ENCODE peak calls at places on chromosomes 3 and 15, in five cellular contexts. X is naive thymus-derived CD4-positive, alpha-beta T cell; C is aorta; Q is breast epithelium; G is effector memory CD4-positive, alpha-beta T cell. Z is an unnamed sample.

GRCh38 chr3:106251160-106251892 is 382.5 kb upstream of the CBLB start:
- DNase-seq in C (no peak), Q (no peak), X (no peak), G (no peak), Z (no peak)

GRCh38 chr3:113110263-113110662 is 101.1 kb upstream of the BOC start:
- DNase-seq in G (no peak), Q (no peak), C (no peak), X (no peak), Z (no peak)

GRCh38 chr3:58175098-58175428 is 35.7 kb downstream of the DNASE1L3 start:
- DNase-seq in G (no peak), Q (no peak), X (no peak), C (no peak), Z (no peak)

GRCh38 chr3:31980530-31981205 is 394 bp downstream of the OSBPL10 start:
- DNase-seq in X (peak; percentile 8), G (no peak), Q (peak; percentile 52), C (peak; percentile 66), Z (peak; percentile 92)

GRCh38 chr3:42097166-42097946 is 6.2 kb downstream of the TRAK1 start:
- DNase-seq in G (no peak), X (no peak), Q (no peak), C (no peak), Z (no peak)

GRCh38 chr15:54519577-54519976 is 541.3 kb downstream of the UNC13C start:
- DNase-seq in G (no peak), X (no peak), Q (no peak), C (no peak), Z (no peak)

GRCh38 chr15:85412956-85413854 is 32.8 kb downstream of the AKAP13 start:
- DNase-seq in G (peak; percentile 64), C (peak; percentile 70), Q (peak; percentile 31), X (peak; percentile 21), Z (peak; percentile 67)

GRCh38 chr3:174540081-174540480 is 319.1 kb upstream of the NAALADL2 start:
- DNase-seq in Q (no peak), C (no peak), X (no peak), G (no peak), Z (peak; percentile 82)

GRCh38 chr15:98658831-98659699 is 10.7 kb downstream of the IGF1R start:
- DNase-seq in Q (no peak), C (no peak), G (no peak), X (no peak), Z (peak; percentile 57)

GRCh38 chr3:155744626-155745324 is at the start of gene PLCH1:
- DNase-seq in C (peak; percentile 78), X (peak; percentile 17), Q (peak; percentile 42), G (peak; percentile 19), Z (peak; percentile 97)

GRCh38 chr3:129346690-129347440 is 68.2 kb downstream of the HMCES start:
- DNase-seq in X (no peak), Q (no peak), G (no peak), C (peak; percentile 24), Z (no peak)

GRCh38 chr3:8319935-8320634 is 181.5 kb upstream of the LMCD1 start:
- DNase-seq in Q (no peak), X (no peak), C (no peak), G (no peak), Z (no peak)

DNA sequence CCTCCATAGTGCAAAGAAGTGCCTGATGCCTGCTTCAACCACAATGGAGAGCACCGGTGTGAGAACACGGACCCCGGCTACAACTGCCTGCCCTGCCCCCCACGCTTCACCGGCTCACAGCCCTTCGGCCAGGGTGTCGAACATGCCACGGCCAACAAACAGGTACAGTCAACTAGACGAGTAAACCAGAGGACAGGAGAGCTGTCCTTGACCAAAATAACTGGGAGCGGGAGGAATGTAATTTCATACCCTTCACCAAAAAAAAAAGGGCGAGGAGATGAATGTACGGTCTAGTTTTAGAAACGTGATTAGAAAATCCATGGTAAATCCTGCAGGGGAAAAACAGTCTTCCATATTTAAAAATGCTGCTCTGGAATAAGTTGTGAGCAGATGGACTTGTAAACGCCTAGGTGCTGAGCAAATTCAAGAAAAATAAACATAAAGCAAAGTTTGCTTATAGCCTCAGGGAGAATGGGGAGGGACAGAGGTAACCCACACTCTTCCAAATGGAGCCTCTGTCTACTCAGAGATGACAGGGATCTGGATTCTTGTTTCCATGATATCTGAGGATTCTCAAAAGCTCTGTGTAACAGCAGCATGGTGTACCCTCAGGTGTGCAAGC is 8.4 kb downstream of the THBS1 start:
- DNase-seq in C (no peak), Q (no peak), G (no peak), X (no peak), Z (no peak)
- H3K27ac ChIP-seq in C (no peak overlapping the region), Q (no peak overlapping the region), G (no peak overlapping the region), X (no peak overlapping the region), Z (no peak overlapping the region)

GRCh38 chr15:72515591-72516389 is 41.7 kb downstream of the ARIH1 start:
- DNase-seq in G (no peak), X (no peak), Q (no peak), C (no peak), Z (no peak)

GRCh38 chr15:72509484-72509883 is 35.4 kb downstream of the ARIH1 start:
- DNase-seq in G (no peak), C (no peak), Q (no peak), X (no peak), Z (no peak)

GRCh38 chr15:72516734-72517133 is 42.6 kb downstream of the ARIH1 start:
- DNase-seq in C (no peak), X (no peak), G (no peak), Q (no peak), Z (no peak)

GRCh38 chr15:72507402-72507801 is 33.3 kb downstream of the ARIH1 start:
- DNase-seq in X (no peak), C (no peak), G (no peak), Q (no peak), Z (no peak)

DNA sequence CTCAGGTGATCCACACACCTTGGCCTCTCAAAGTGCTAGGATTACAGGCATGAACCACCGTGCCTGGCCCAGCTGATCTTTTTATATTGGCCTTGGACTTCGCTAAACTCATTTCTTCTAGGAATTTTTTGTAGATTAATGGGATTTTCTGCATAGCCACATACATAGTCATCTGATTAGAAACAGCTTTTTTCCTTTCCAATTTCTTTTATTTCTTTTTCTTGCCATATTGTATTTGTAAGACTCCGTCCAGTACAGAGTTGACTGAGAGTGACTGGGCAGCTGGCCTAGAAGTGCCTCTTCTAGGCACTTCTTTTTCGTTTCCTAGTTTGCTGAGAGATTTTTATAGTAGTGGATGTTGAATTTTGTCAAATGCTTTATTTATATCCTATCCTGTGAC is 37.4 kb downstream of the ARIH1 start:
- DNase-seq in C (no peak), X (no peak), G (no peak), Q (no peak), Z (no peak)
- H3K4me1 ChIP-seq in C (no peaks in the 10 kb centered on the region), X (peaks cover 12% of the 10 kb centered on the region), G (no peaks in the 10 kb centered on the region), Q (no peaks in the 10 kb centered on the region), Z (no peaks in the 10 kb centered on the region)

GRCh38 chr15:57789225-57789624 is 82.7 kb downstream of the POLR2M start:
- DNase-seq in X (no peak), Q (no peak), G (no peak), C (no peak), Z (no peak)

GRCh38 chr15:57785959-57786358 is 79.4 kb downstream of the POLR2M start:
- DNase-seq in G (no peak), X (no peak), C (no peak), Q (no peak), Z (no peak)

GRCh38 chr15:57784081-57784488 is 77.6 kb downstream of the POLR2M start:
- DNase-seq in X (no peak), G (no peak), C (peak; percentile 53), Q (peak; percentile 46), Z (no peak)

GRCh38 chr15:57782731-57783130 is 76.2 kb downstream of the POLR2M start:
- DNase-seq in C (no peak), G (no peak), Q (no peak), X (no peak), Z (no peak)

GRCh38 chr15:57785039-57785438 is 78.5 kb downstream of the POLR2M start:
- DNase-seq in Q (no peak), C (no peak), G (no peak), X (no peak), Z (no peak)
- H3K27ac ChIP-seq in Q (no peak overlapping the region), C (no peak overlapping the region), G (no peak overlapping the region), X (no peak overlapping the region), Z (no peak overlapping the region)

GRCh38 chr3:184570501-184570900 is 8.9 kb downstream of the EPHB3 start:
- DNase-seq in X (no peak), G (no peak), Q (no peak), C (no peak), Z (peak; percentile 82)
- H3K4me1 ChIP-seq in X (no peaks in the 10 kb centered on the region), G (peaks cover 15% of the 10 kb centered on the region), Q (peaks cover 53% of the 10 kb centered on the region), C (no peaks in the 10 kb centered on the region), Z (peaks cover 38% of the 10 kb centered on the region)

GRCh38 chr3:4351164-4351855 is 48.1 kb downstream of the SETMAR start:
- DNase-seq in C (no peak), X (no peak), Q (no peak), G (no peak), Z (no peak)
- H3K27ac ChIP-seq in C (peak overlapping the region; percentile 68), X (peak overlapping the region; percentile 44), Q (peak overlapping the region; percentile 4), G (peak overlapping the region; percentile 19), Z (no peak overlapping the region)